ENCODE peak calls at places on chromosome 13, in five cellular contexts. E is GM23248; Z is CD8-positive, alpha-beta T cell; C is ovary; N is cardiac muscle cell. K is an unnamed sample.

GRCh38 chr13:28423010-28423409 is 71.9 kb downstream of the FLT1 start:
- DNase-seq in N (no peak), E (no peak), C (no peak), Z (peak; percentile 26), K (peak; percentile 76)

GRCh38 chr13:29817604-29818378 is 32.6 kb downstream of the UBL3 start:
- DNase-seq in C (no peak), N (no peak), E (peak; percentile 56), Z (no peak), K (no peak)

GRCh38 chr13:30371649-30372265 is 50.5 kb upstream of the UBE2L5 start:
- DNase-seq in C (no peak), Z (peak; percentile 43), E (peak; percentile 86), N (no peak), K (peak; percentile 52)

GRCh38 chr13:50393641-50394040 is 378.4 kb downstream of the KCNRG start:
- DNase-seq in C (no peak), E (no peak), N (peak; percentile 67), Z (no peak), K (no peak)

GRCh38 chr13:67063036-67063435 is 167.1 kb downstream of the PCDH9 start:
- DNase-seq in Z (no peak), N (no peak), C (no peak), E (no peak), K (no peak)

GRCh38 chr13:35810286-35810685 is 320.9 kb downstream of the DCLK1 start:
- DNase-seq in N (no peak), E (no peak), Z (no peak), C (no peak), K (no peak)

GRCh38 chr13:97005631-97006262 is 11.5 kb upstream of the OXGR1 start:
- DNase-seq in E (peak; percentile 62), Z (no peak), C (no peak), N (no peak), K (no peak)

GRCh38 chr13:41352935-41353801 is 42.1 kb downstream of the NAA16 start:
- DNase-seq in N (peak; percentile 28), E (peak; percentile 49), Z (peak; percentile 42), C (no peak), K (no peak)

GRCh38 chr13:80082396-80083096 is 258.4 kb downstream of the SPRY2 start:
- DNase-seq in C (no peak), E (peak; percentile 63), Z (no peak), N (no peak), K (no peak)

GRCh38 chr13:79935121-79935520 is 405.8 kb downstream of the SPRY2 start:
- DNase-seq in N (no peak), C (no peak), Z (no peak), E (peak; percentile 18), K (no peak)

GRCh38 chr13:60661514-60661913 is 264.5 kb downstream of the TDRD3 start:
- DNase-seq in N (no peak), C (no peak), Z (no peak), E (no peak), K (no peak)

GRCh38 chr13:44713793-44714469 is 137.8 kb upstream of the TSC22D1 start:
- DNase-seq in E (peak; percentile 95), N (no peak), C (no peak), Z (no peak), K (no peak)

GRCh38 chr13:104389722-104390121 is 1323.5 kb upstream of the SLC10A2 start:
- DNase-seq in N (no peak), Z (no peak), E (no peak), C (no peak), K (no peak)

GRCh38 chr13:46586766-46587509 is 34.0 kb downstream of the LRCH1 start:
- DNase-seq in N (no peak), E (peak; percentile 28), Z (no peak), C (no peak), K (no peak)

GRCh38 chr13:30129411-30129810 is 177.9 kb downstream of the KATNAL1 start:
- DNase-seq in Z (no peak), E (no peak), C (no peak), N (no peak), K (no peak)

GRCh38 chr13:26719356-26719945 is 41.1 kb downstream of the GPR12 start:
- DNase-seq in Z (no peak), C (no peak), N (no peak), E (peak; percentile 32), K (no peak)

GRCh38 chr13:41025518-41025917 is 6.4 kb upstream of the ELF1 start:
- DNase-seq in C (no peak), E (no peak), N (no peak), Z (no peak), K (no peak)

GRCh38 chr13:92512852-92513251 is 713.8 kb upstream of the GPC6 start:
- DNase-seq in Z (no peak), C (no peak), N (no peak), E (no peak), K (no peak)

GRCh38 chr13:26710166-26710565 is 50.4 kb downstream of the GPR12 start:
- DNase-seq in Z (no peak), C (no peak), N (no peak), E (no peak), K (no peak)

GRCh38 chr13:108322206-108322824 is 52.8 kb downstream of the TNFSF13B start:
- DNase-seq in E (peak; percentile 70), C (no peak), N (peak; percentile 66), Z (no peak), K (no peak)

GRCh38 chr13:47896546-47896945 is 104.5 kb downstream of the SUCLA2 start:
- DNase-seq in Z (no peak), N (no peak), C (no peak), E (no peak), K (no peak)

GRCh38 chr13:49627831-49628652 is at the start of gene ARL11:
- DNase-seq in N (no peak), Z (peak; percentile 26), C (no peak), E (no peak), K (peak; percentile 91)

GRCh38 chr13:42559057-42559456 is 14.9 kb upstream of the TNFSF11 start:
- DNase-seq in N (no peak), Z (no peak), E (no peak), C (no peak), K (no peak)

GRCh38 chr13:112101360-112101930 is 34.5 kb downstream of the SOX1 start:
- DNase-seq in Z (no peak), E (no peak), C (no peak), N (no peak), K (no peak)

GRCh38 chr13:95957331-95957730 is 95.9 kb downstream of the UGGT2 start:
- DNase-seq in Z (no peak), C (no peak), N (peak; percentile 2), E (no peak), K (no peak)

GRCh38 chr13:48731957-48732569 is 78.3 kb downstream of the CYSLTR2 start:
- DNase-seq in E (peak; percentile 49), N (peak; percentile 42), C (no peak), Z (peak; percentile 38), K (peak; percentile 22)

GRCh38 chr13:25847145-25847544 is 204.7 kb downstream of the SHISA2 start:
- DNase-seq in E (no peak), C (no peak), N (no peak), Z (no peak), K (no peak)

GRCh38 chr13:90538063-90538462 is 809.4 kb upstream of the MIR17HG start:
- DNase-seq in E (no peak), N (no peak), C (no peak), Z (no peak), K (no peak)
- H3K9me3 ChIP-seq in E (no peaks in the 10 kb centered on the region), N (no peaks in the 10 kb centered on the region), C (no peaks in the 10 kb centered on the region), Z (no peaks in the 10 kb centered on the region), K (no peaks in the 10 kb centered on the region)

DNA sequence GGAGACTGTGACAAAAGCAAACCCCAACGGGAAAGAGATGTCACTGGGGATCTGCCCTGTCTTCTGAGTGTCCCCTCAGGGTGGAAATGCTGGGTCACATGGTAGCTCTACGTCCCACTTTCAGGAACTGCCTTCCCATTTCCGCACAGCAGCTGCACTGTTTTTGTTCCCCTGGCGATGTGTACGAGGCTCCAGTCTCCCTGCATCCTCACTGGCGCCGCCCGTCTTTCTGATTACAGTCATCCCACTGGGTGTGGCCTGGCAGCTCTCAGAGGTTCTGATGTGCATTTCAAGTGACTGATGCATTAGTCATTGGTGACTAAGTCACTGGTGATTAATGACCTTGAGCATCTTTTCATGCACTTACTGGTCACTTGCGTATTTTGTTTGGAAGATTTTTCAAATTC is 21.2 kb downstream of the PCID2 start:
- DNase-seq in N (no peak), Z (no peak), E (peak; percentile 100), C (peak; percentile 26), K (no peak)
- H3K36me3 ChIP-seq in N (peaks cover 19% of the 10 kb centered on the region), Z (peaks cover 26% of the 10 kb centered on the region), E (peaks cover 36% of the 10 kb centered on the region), C (no peaks in the 10 kb centered on the region), K (no peaks in the 10 kb centered on the region)

DNA sequence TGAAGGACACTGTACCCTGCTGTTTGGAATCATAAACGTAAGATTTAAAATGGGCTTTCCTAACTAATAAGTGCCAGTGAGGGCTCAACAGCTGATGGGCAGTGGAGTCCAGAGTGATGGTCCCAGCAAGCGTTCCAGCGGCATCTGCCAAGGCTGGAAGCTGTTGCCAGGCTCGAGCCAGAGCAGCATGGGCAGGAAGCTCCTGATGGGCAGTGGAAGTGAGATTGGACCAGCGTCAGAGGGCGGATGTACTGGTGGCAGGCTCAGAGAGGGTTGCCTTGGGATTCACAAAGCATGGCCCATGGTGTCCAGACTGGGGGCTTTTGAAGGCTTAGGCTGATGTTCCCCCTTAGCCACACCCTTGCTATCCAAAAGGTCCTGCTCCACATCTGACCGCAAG is 30.2 kb downstream of the COL4A2 start:
- DNase-seq in Z (no peak), E (no peak), C (no peak), N (no peak), K (no peak)
- H3K4me1 ChIP-seq in Z (peaks cover 22% of the 10 kb centered on the region), E (peaks cover 15% of the 10 kb centered on the region), C (peaks cover 28% of the 10 kb centered on the region), N (peaks cover 30% of the 10 kb centered on the region), K (peaks cover 41% of the 10 kb centered on the region)

GRCh38 chr13:20016649-20017364 is 58.3 kb downstream of the ZMYM2 start:
- DNase-seq in N (no peak), E (no peak), Z (no peak), C (no peak), K (no peak)
- H3K9me3 ChIP-seq in N (no peaks in the 10 kb centered on the region), E (no peaks in the 10 kb centered on the region), Z (peaks cover 4% of the 10 kb centered on the region), C (peaks cover 2% of the 10 kb centered on the region), K (no peaks in the 10 kb centered on the region)